ENCODE peak calls at places on chromosomes 6 and 20, in five cellular contexts. P, H, Y, T and R are unnamed samples.

GRCh38 chr6:42030585-42031506 is 19.5 kb upstream of the TAF8 start:
- DNase-seq in Y (no peak), H (no peak), P (peak), T (peak), R (no peak)

GRCh38 chr6:36120979-36121706 is 9.2 kb upstream of the MAPK13 start:
- DNase-seq in T (peak), H (no peak), Y (no peak), P (peak), R (no peak)

GRCh38 chr20:13883425-13883824 is 98.6 kb downstream of the NDUFAF5 start:
- DNase-seq in T (no peak), Y (no peak), P (no peak), H (no peak), R (no peak)

GRCh38 chr20:53736757-53737403 is 143.2 kb upstream of the ZNF217 start:
- DNase-seq in T (peak), P (no peak), Y (no peak), H (no peak), R (no peak)

GRCh38 chr20:49608752-49609670 is 41.1 kb upstream of the PTGIS start:
- DNase-seq in P (peak), H (no peak), T (peak), Y (peak), R (no peak)

GRCh38 chr6:5850848-5851255 is 155.9 kb downstream of the NRN1 start:
- DNase-seq in H (no peak), P (no peak), T (no peak), Y (no peak), R (no peak)

GRCh38 chr6:152508477-152508876 is 128.7 kb downstream of the SYNE1 start:
- DNase-seq in T (no peak), Y (no peak), H (no peak), P (no peak), R (no peak)

GRCh38 chr6:137832110-137832509 is 34.9 kb upstream of the TNFAIP3 start:
- DNase-seq in H (no peak), Y (no peak), T (peak), P (no peak), R (no peak)

GRCh38 chr6:75128881-75129570 is 76.8 kb downstream of the COL12A1 start:
- DNase-seq in H (no peak), P (no peak), Y (no peak), T (peak), R (no peak)

GRCh38 chr6:43579171-43579570 is 3.2 kb downstream of the POLH start:
- DNase-seq in Y (no peak), H (no peak), T (no peak), P (no peak), R (no peak)

GRCh38 chr6:31270788-31271640 is 878 bp downstream of the HLA-C start:
- DNase-seq in P (peak), Y (peak), T (peak), H (no peak), R (no peak)

GRCh38 chr6:157672726-157673412 is 150.2 kb upstream of the SNX9 start:
- DNase-seq in P (peak), Y (no peak), T (no peak), H (no peak), R (no peak)

GRCh38 chr20:8786383-8786782 is 282.5 kb upstream of the PLCB4 start:
- DNase-seq in P (no peak), T (no peak), Y (no peak), H (no peak), R (no peak)

GRCh38 chr6:84835340-84835739 is 70.9 kb upstream of the TBX18 start:
- DNase-seq in Y (no peak), H (no peak), P (no peak), T (no peak), R (no peak)

GRCh38 chr6:124028117-124028516 is 224.5 kb downstream of the NKAIN2 start:
- DNase-seq in H (no peak), T (no peak), P (no peak), Y (no peak), R (no peak)

GRCh38 chr20:9306521-9306920 is 207.9 kb upstream of the LAMP5 start:
- DNase-seq in Y (no peak), P (no peak), T (peak), H (no peak), R (no peak)

GRCh38 chr20:8079976-8080375 is 52.1 kb upstream of the PLCB1 start:
- DNase-seq in H (no peak), T (no peak), Y (no peak), P (no peak), R (no peak)

GRCh38 chr20:16952965-16953364 is 204.8 kb downstream of the OTOR start:
- DNase-seq in H (no peak), P (no peak), T (no peak), Y (no peak), R (peak)

GRCh38 chr20:45484676-45485075 is 15.1 kb downstream of the WFDC2 start:
- DNase-seq in Y (no peak), H (no peak), T (no peak), P (no peak), R (no peak)

GRCh38 chr20:5074050-5074674 is 45.6 kb downstream of the PCNA start:
- DNase-seq in Y (no peak), P (no peak), H (no peak), T (no peak), R (no peak)

GRCh38 chr20:11935212-11935611 is 17.5 kb downstream of the BTBD3 start:
- DNase-seq in H (no peak), Y (no peak), P (no peak), T (no peak), R (no peak)

GRCh38 chr20:2657674-2658073 is 5.2 kb downstream of the NOP56 start:
- DNase-seq in Y (no peak), H (no peak), P (no peak), T (no peak), R (no peak)

GRCh38 chr6:157157228-157157627 is 166.1 kb downstream of the TMEM242 start:
- DNase-seq in H (no peak), P (no peak), Y (no peak), T (no peak), R (no peak)

GRCh38 chr20:50919567-50919966 is 11.7 kb downstream of the ADNP start:
- DNase-seq in T (peak), Y (no peak), P (no peak), H (peak), R (no peak)

GRCh38 chr6:131945971-131946370 is 5.2 kb downstream of the CCN2 start:
- DNase-seq in Y (no peak), T (no peak), H (no peak), P (no peak), R (no peak)

GRCh38 chr6:85354761-85355618 is 94.9 kb upstream of the NT5E start:
- DNase-seq in H (peak), T (peak), Y (peak), P (peak), R (peak)

GRCh38 chr6:152529364-152529763 is 107.8 kb downstream of the SYNE1 start:
- DNase-seq in H (no peak), P (no peak), Y (no peak), T (peak), R (no peak)

GRCh38 chr6:150830409-150831165 is 34.9 kb upstream of the MTHFD1L start:
- DNase-seq in P (no peak), H (no peak), Y (no peak), T (no peak), R (no peak)

GRCh38 chr20:59242714-59243626 is 57.4 kb upstream of the EDN3 start:
- DNase-seq in T (no peak), Y (no peak), P (no peak), H (no peak), R (no peak)

GRCh38 chr20:20358801-20359200 is 9.1 kb upstream of the INSM1 start:
- DNase-seq in T (no peak), H (no peak), Y (no peak), P (no peak), R (no peak)

GRCh38 chr20:40719330-40719729 is 30.3 kb upstream of the MAFB start:
- DNase-seq in T (no peak), P (no peak), H (no peak), Y (no peak), R (no peak)

GRCh38 chr6:117545161-117545595 is 57.1 kb downstream of the GOPC start:
- DNase-seq in P (no peak), T (no peak), Y (no peak), H (no peak), R (no peak)

GRCh38 chr20:24289737-24290481 is 179.5 kb upstream of the SYNDIG1 start:
- DNase-seq in H (no peak), T (no peak), Y (no peak), P (no peak), R (no peak)

GRCh38 chr6:45718901-45719300 is 296.8 kb downstream of the CLIC5 start:
- DNase-seq in P (no peak), T (no peak), H (no peak), Y (no peak), R (no peak)

GRCh38 chr20:23445596-23446217 is 6.2 kb downstream of the CSTL1 start:
- DNase-seq in P (no peak), T (peak), Y (no peak), H (no peak), R (no peak)

GRCh38 chr6:20377623-20378265 is 23.9 kb upstream of the E2F3 start:
- DNase-seq in T (peak), H (no peak), Y (no peak), P (no peak), R (no peak)